ENCODE peak calls at places on chromosomes 2 and 18, in nine cellular contexts. R is activated naive CD4-positive, alpha-beta T cell treated with anti-CD3 and anti-CD28 coated beads, Interleukin-2, amount 50 U/mL, for 16 hours; H is hypothalamus; U is mammary epithelial cell; L is IMR-90; M is left ventricle myocardium inferior; A is cardiac fibroblast; S is colonic mucosa; F is vagina. V is an unnamed sample.

GRCh38 chr2:216195565-216195978 is 86.4 kb downstream of the XRCC5 start:
- DNase-seq in H (no peak), S (no peak), R (peak), L (peak), U (peak), M (no peak), A (peak), F (no peak), V (no peak)

GRCh38 chr2:38615237-38615636 is 12.5 kb upstream of the HNRNPLL start:
- DNase-seq in M (no peak), A (peak), R (no peak), L (peak), F (no peak), S (no peak), H (no peak), U (peak), V (no peak)

GRCh38 chr2:233865838-233866237 is 2.3 kb downstream of the MSL3B start:
- DNase-seq in U (no peak), F (no peak), R (no peak), L (no peak), H (no peak), S (no peak), M (no peak), A (no peak), V (peak)

GRCh38 chr2:159758686-159759085 is 39.3 kb downstream of the CD302 start:
- DNase-seq in U (no peak), A (peak), F (no peak), L (no peak), R (no peak), M (no peak), H (no peak), S (no peak), V (no peak)

GRCh38 chr2:4464607-4465006 is 761.2 kb downstream of the DCDC2C start:
- DNase-seq in L (no peak), H (no peak), M (no peak), R (no peak), F (no peak), A (no peak), S (no peak), U (no peak), V (no peak)

GRCh38 chr2:222797308-222797707 is 63.5 kb upstream of the ACSL3 start:
- DNase-seq in L (peak), R (no peak), F (no peak), H (no peak), U (no peak), M (no peak), S (no peak), A (peak), V (peak)

GRCh38 chr2:35933031-35933430 is 422.5 kb upstream of the CRIM1 start:
- DNase-seq in U (peak), A (no peak), S (no peak), L (peak), H (no peak), M (no peak), R (no peak), F (no peak), V (no peak)

GRCh38 chr18:59631583-59632181 is 65.5 kb downstream of the CCBE1 start:
- DNase-seq in M (no peak), H (no peak), L (peak), U (peak), A (peak), F (no peak), S (no peak), R (no peak), V (peak)

GRCh38 chr2:163132850-163133249 is 294.3 kb upstream of the KCNH7 start:
- DNase-seq in U (no peak), R (no peak), L (peak), M (no peak), A (peak), F (no peak), S (no peak), H (no peak), V (peak)

GRCh38 chr18:35039633-35040032 is 1.6 kb upstream of the MAPRE2 start:
- DNase-seq in S (no peak), L (peak), M (no peak), R (no peak), A (no peak), F (no peak), U (no peak), H (no peak), V (no peak)

GRCh38 chr2:231699006-231699405 is 9.3 kb upstream of the PTMA start:
- DNase-seq in S (no peak), R (no peak), M (peak), L (peak), A (no peak), H (no peak), F (no peak), U (no peak), V (no peak)

GRCh38 chr2:36487947-36488346 is 110.0 kb downstream of the FEZ2 start:
- DNase-seq in A (no peak), S (no peak), M (no peak), F (no peak), H (no peak), L (no peak), R (no peak), U (no peak), V (no peak)

GRCh38 chr2:234289789-234290188 is 207.1 kb downstream of the ARL4C start:
- DNase-seq in U (peak), H (no peak), S (no peak), M (no peak), R (peak), L (peak), A (peak), F (no peak), V (peak)

GRCh38 chr2:13488965-13489364 is 772.2 kb downstream of the TRIB2 start:
- DNase-seq in H (no peak), F (no peak), M (no peak), R (no peak), S (no peak), L (no peak), A (no peak), U (no peak), V (no peak)

GRCh38 chr2:142104134-142104758 is 26.6 kb downstream of the LRP1B start:
- DNase-seq in F (no peak), U (no peak), L (no peak), R (no peak), H (no peak), S (no peak), A (no peak), M (no peak), V (no peak)

GRCh38 chr18:78754311-78755043 is 225.1 kb upstream of the SALL3 start:
- DNase-seq in L (no peak), A (no peak), H (no peak), F (no peak), R (no peak), M (no peak), U (no peak), S (peak), V (no peak)

GRCh38 chr2:43073373-43073772 is 153.0 kb downstream of the ZFP36L2 start:
- DNase-seq in L (peak), F (no peak), A (peak), H (no peak), S (no peak), R (no peak), M (peak), U (peak), V (no peak)

GRCh38 chr18:4134691-4135090 is 320.4 kb downstream of the DLGAP1 start:
- DNase-seq in H (no peak), R (no peak), U (no peak), M (no peak), L (no peak), A (no peak), F (no peak), S (no peak), V (no peak)

GRCh38 chr18:28112056-28112470 is 64.9 kb downstream of the CDH2 start:
- DNase-seq in S (no peak), F (no peak), U (peak), L (peak), A (peak), M (no peak), H (no peak), R (no peak), V (no peak)

GRCh38 chr18:6406075-6406909 is 8.4 kb downstream of the L3MBTL4 start:
- DNase-seq in H (no peak), U (peak), F (no peak), M (no peak), L (peak), S (no peak), A (peak), R (no peak), V (no peak)

GRCh38 chr2:54691439-54692135 is 31.9 kb upstream of the EML6 start:
- DNase-seq in R (no peak), S (no peak), U (no peak), A (no peak), F (no peak), L (no peak), M (no peak), H (no peak), V (no peak)

GRCh38 chr2:125471963-125472362 is 1184.0 kb upstream of the GYPC start:
- DNase-seq in S (no peak), R (no peak), F (no peak), L (peak), A (peak), H (peak), U (no peak), M (no peak), V (no peak)

GRCh38 chr2:64273524-64274398 is 129.5 kb upstream of the PELI1 start:
- DNase-seq in F (no peak), M (peak), S (peak), L (peak), A (peak), H (no peak), R (no peak), U (peak), V (no peak)

GRCh38 chr2:126664234-126664633 is 8.3 kb downstream of the GYPC start:
- DNase-seq in M (no peak), S (no peak), H (no peak), R (no peak), U (no peak), L (no peak), A (no peak), F (no peak), V (peak)

GRCh38 chr18:35117951-35118411 is 76.8 kb downstream of the MAPRE2 start:
- DNase-seq in L (peak), H (no peak), A (peak), S (no peak), M (no peak), R (no peak), F (no peak), U (no peak), V (no peak)

GRCh38 chr2:129248183-129248582 is 731.3 kb upstream of the RAB6C start:
- DNase-seq in L (no peak), S (no peak), U (peak), M (no peak), H (no peak), R (no peak), A (no peak), F (no peak), V (no peak)

GRCh38 chr2:181142514-181142913 is 162.1 kb downstream of the UBE2E3 start:
- DNase-seq in A (no peak), R (no peak), S (no peak), F (no peak), L (no peak), M (no peak), U (no peak), H (no peak), V (no peak)

GRCh38 chr2:26911911-26912861 is 58.3 kb upstream of the MAPRE3 start:
- DNase-seq in A (no peak), L (no peak), F (peak), U (no peak), M (no peak), S (no peak), R (no peak), H (peak), V (no peak)

GRCh38 chr2:30847329-30847728 is 40.1 kb upstream of the CAPN13 start:
- DNase-seq in M (no peak), F (no peak), S (no peak), A (no peak), H (no peak), R (no peak), L (no peak), U (peak), V (no peak)

V was measured in NAMALWA.